ENCODE peak calls at places on chromosomes 6 and 20, in eight cellular contexts. Y is GM23248, W is fibroblast of lung, I is H1, R is PC-9, P is HCT116, Q is neural progenitor cell, A is astrocyte. M is an unnamed sample.

GRCh38 chr6:141303907-141304306 is 828.8 kb upstream of the GJE1 start:
- DNase-seq in P (no peak), I (no peak), W (no peak), A (no peak), Q (no peak), R (no peak), Y (no peak), M (no peak)

GRCh38 chr6:139979021-139979721 is 604.7 kb upstream of the CITED2 start:
- DNase-seq in Q (peak), Y (no peak), P (no peak), A (no peak), W (peak), R (no peak), I (no peak), M (no peak)

GRCh38 chr6:139436521-139437348 is 62.3 kb upstream of the CITED2 start:
- DNase-seq in R (peak), A (peak), P (no peak), W (peak), I (no peak), Q (no peak), Y (no peak), M (peak)

GRCh38 chr6:163956571-163957407 is 542.3 kb downstream of the QKI start:
- DNase-seq in Y (peak), P (peak), I (peak), W (peak), A (peak), R (peak), Q (peak), M (peak)

GRCh38 chr6:96716221-96716620 is 121.1 kb downstream of the GPR63 start:
- DNase-seq in R (no peak), P (no peak), W (no peak), I (no peak), A (no peak), Q (peak), Y (no peak), M (no peak)

GRCh38 chr6:82954937-82955577 is 110.6 kb downstream of the UBE3D start:
- DNase-seq in A (peak), I (no peak), Y (peak), W (peak), P (no peak), Q (no peak), R (no peak), M (peak)

GRCh38 chr6:7463785-7464184 is 74.2 kb downstream of the RIOK1 start:
- DNase-seq in A (no peak), R (no peak), P (no peak), I (no peak), W (no peak), Q (peak), Y (peak), M (no peak)

GRCh38 chr6:3409699-3410384 is 47.0 kb downstream of the SLC22A23 start:
- DNase-seq in Q (no peak), P (no peak), R (no peak), W (no peak), I (no peak), Y (no peak), A (no peak), M (no peak)

GRCh38 chr6:49951926-49952325 is 12.0 kb downstream of the DEFB114 start:
- DNase-seq in P (no peak), R (no peak), Y (no peak), I (no peak), W (no peak), A (no peak), Q (no peak), M (no peak)

GRCh38 chr6:134323698-134324097 is 5.8 kb upstream of the SGK1 start:
- DNase-seq in W (no peak), R (no peak), Q (no peak), I (no peak), P (no peak), A (no peak), Y (no peak), M (no peak)

GRCh38 chr6:35893246-35893645 is 27.7 kb downstream of the SRPK1 start:
- DNase-seq in R (no peak), A (peak), Y (no peak), W (peak), P (no peak), Q (no peak), I (no peak), M (no peak)

GRCh38 chr6:167678102-167679101 is 148.3 kb upstream of the AFDN start:
- DNase-seq in W (peak), Y (no peak), I (no peak), Q (peak), R (no peak), P (no peak), A (no peak), M (no peak)

GRCh38 chr6:107731422-107732319 is 92.4 kb downstream of the SCML4 start:
- DNase-seq in Q (no peak), I (no peak), W (no peak), A (no peak), R (no peak), Y (no peak), P (no peak), M (no peak)

GRCh38 chr20:52190437-52191131 is 995 bp downstream of the ZFP64 start:
- DNase-seq in R (peak), Y (peak), A (no peak), I (no peak), P (peak), Q (peak), W (peak), M (peak)

GRCh38 chr20:43821795-43822194 is 92.9 kb upstream of the TOX2 start:
- DNase-seq in I (no peak), R (no peak), Y (no peak), P (no peak), Q (no peak), A (no peak), W (no peak), M (no peak)

GRCh38 chr20:25622450-25623224 is 1.2 kb downstream of the NANP start:
- DNase-seq in A (peak), I (no peak), W (peak), Y (peak), R (no peak), Q (no peak), P (no peak), M (no peak)

GRCh38 chr6:148438593-148438992 is 96.0 kb downstream of the SASH1 start:
- DNase-seq in R (no peak), A (no peak), I (no peak), Y (no peak), Q (no peak), W (no peak), P (no peak), M (no peak)

GRCh38 chr6:28776269-28777146 is 147.3 kb downstream of the TRIM27 start:
- DNase-seq in Q (peak), P (no peak), W (no peak), Y (no peak), I (no peak), R (no peak), A (no peak), M (peak)

GRCh38 chr20:40604416-40604815 is 84.6 kb downstream of the MAFB start:
- DNase-seq in R (no peak), A (no peak), W (no peak), P (no peak), Y (no peak), Q (no peak), I (no peak), M (no peak)

GRCh38 chr6:20223119-20223518 is 10.8 kb upstream of the MBOAT1 start:
- DNase-seq in Q (no peak), Y (no peak), R (no peak), P (no peak), A (no peak), I (no peak), W (no peak), M (no peak)

GRCh38 chr6:1384549-1385128 is 4.7 kb upstream of the FOXF2 start:
- DNase-seq in I (no peak), P (no peak), A (no peak), R (no peak), Q (peak), Y (no peak), W (no peak), M (no peak)

GRCh38 chr6:1385129-1386042 is 4.0 kb upstream of the FOXF2 start:
- DNase-seq in I (no peak), W (no peak), Q (peak), A (no peak), R (no peak), P (no peak), Y (no peak), M (no peak)

GRCh38 chr6:1382883-1383728 is 6.3 kb upstream of the FOXF2 start:
- DNase-seq in A (no peak), P (no peak), Q (peak), I (no peak), W (no peak), Y (peak), R (no peak), M (no peak)

GRCh38 chr6:1382331-1382882 is 7.0 kb upstream of the FOXF2 start:
- DNase-seq in I (no peak), W (no peak), Q (no peak), Y (no peak), P (no peak), R (no peak), A (no peak), M (no peak)

DNA sequence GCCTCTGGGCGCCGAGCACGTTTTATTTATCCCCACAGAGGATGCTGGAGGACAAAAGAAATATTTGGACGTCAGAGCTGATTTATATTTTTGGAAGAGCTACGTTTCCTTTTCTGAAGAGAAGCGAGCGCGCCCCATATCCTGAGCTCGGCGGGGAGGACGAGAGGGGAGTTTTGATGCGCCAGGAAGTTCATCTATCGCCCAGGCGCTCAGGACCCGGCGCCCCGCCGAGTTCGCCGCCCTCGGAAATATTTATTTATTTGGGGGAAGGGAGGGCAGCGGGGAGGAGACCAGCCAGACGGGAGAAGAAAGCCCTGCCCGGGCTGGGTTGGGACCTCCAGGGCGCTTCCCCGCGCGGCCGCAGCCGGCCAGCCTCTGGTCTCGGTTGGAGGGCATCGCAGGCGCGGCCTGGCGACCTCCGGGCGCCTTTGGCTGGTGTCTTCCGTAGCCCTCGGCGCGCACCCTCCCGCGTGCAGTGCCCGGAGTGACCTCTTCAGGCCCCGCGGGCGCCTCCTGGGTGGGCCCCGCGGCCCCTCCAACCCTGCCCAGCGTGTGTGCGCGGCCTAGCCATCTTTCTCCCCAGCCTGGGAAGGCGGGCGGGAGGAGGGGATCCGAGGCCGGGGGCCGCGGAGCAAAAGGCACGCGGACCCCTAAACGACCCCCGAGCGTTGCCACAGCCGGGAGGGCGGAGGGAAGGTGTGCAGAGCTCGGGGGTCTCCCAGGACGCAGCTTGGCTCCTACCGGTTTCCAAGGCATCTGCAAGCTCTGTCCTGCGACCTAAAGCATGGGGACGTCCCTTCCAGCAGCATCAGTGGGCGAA is 5.4 kb upstream of the FOXF2 start:
- DNase-seq in W (no peak), I (no peak), Y (no peak), A (no peak), P (no peak), Q (peak), R (no peak), M (no peak)
- TF ChIP-seq EZH2 in W (no peak), I (no peak), Y (no peak), A (peak), P (no peak), Q (peak), R (no peak), M (no peak)

DNA sequence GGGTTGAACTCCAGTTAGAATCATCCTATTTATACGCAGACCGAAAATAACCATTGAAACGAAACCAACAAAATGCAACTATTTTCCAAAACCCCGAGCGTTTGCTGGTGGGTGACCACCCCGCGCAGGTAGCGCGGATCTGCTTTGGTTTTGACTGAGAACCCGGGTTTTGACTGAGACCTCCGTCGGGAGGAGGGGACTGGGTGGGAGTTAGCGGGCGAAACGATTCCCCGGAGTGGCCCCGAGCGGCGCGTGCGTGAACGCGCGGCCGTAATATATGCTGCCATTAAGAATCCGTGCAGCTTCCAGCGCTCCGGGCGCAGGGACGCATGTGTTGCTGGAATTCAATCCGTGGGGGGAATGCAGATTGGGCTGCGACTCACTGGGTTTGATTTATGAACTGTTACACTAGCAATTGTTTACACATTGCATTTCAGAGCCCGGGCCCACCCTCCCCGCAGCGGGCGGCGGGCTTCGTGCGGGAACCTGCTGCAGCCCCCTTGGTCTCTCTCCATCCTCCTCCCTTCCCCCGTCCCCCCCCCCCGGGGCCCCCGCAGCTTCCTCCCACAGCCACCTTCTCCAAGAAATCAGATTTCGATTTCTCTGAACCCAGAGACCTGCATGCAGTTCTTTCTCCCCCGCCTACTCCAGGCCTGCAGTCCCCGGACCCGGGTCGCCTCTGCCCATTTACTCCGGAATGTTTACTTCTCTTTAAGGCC is 9.9 kb downstream of the NRN1 start:
- DNase-seq in W (no peak), R (no peak), Q (peak), A (no peak), Y (peak), P (no peak), I (no peak), M (no peak)
- TF ChIP-seq EZH2 in W (no peak), R (no peak), Q (no peak), A (no peak), Y (no peak), P (no peak), I (peak), M (no peak)

DNA sequence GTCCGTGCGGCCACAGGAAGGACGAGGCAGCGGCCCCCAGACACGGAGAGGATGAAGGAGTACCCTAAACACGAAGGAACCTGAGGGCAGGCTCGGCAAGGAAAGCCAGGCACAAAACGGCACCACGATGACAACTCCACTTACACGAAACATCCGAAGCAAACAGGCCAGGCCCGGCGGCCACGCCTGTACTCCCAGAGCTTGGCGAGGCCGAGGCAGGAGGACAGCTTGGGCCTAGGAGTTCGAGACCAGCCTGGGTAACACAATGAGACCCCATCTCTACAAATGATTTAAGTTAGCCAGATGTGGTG is 13.4 kb downstream of the KCNQ2 start:
- DNase-seq in I (no peak), Q (no peak), Y (no peak), R (no peak), A (no peak), W (no peak), P (no peak), M (no peak)
- TF ChIP-seq EZH2 in I (no peak), Q (no peak), Y (no peak), R (no peak), A (no peak), W (no peak), P (no peak), M (no peak)

DNA sequence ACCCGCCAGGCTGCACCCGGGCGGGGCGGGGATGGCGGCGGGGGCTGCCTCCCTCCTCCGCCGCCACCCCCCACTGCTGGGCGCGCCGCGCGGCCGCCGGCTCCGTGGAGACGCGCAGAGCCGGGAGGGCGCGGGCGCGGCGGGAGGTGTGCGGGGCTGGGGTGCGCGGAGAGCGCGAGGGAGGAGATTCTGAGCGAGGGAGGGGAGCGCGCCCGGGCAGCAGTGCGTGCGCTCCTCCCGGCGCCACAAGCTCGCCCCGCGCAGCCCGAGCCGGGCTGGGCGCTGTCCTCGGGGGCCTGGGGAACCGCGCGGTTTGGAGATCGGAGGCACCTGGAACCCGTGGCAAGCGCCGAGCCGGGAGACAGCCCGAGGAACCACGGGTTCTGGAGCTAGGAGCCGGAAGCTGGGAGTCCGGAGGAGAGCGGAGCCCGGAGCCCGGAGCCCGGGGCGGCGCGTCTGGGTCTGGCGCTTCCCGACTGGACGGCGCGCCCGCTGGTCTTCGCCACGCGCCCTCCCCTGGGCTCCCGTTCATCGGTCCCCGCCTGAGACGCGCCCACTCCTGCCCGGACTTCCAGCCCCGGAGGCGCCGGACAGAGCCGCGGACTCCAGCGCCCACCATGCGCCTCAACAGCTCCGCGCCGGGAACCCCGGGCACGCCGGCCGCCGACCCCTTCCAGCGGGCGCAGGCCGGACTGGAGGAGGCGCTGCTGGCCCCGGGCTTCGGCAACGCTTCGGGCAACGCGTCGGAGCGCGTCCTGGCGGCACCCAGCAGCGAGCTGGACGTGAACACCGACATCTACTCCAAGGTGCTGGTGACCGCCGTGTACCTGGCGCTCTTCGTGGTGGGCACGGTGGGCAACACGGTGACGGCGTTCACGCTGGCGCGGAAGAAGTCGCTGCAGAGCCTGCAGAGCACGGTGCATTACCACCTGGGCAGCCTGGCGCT is at the start of gene NTSR1:
- DNase-seq in R (no peak), A (no peak), Q (peak), Y (peak), I (no peak), W (peak), P (no peak), M (no peak)
- TF ChIP-seq EZH2 in R (no peak), A (peak), Q (peak), Y (peak), I (peak), W (no peak), P (no peak), M (no peak)

DNA sequence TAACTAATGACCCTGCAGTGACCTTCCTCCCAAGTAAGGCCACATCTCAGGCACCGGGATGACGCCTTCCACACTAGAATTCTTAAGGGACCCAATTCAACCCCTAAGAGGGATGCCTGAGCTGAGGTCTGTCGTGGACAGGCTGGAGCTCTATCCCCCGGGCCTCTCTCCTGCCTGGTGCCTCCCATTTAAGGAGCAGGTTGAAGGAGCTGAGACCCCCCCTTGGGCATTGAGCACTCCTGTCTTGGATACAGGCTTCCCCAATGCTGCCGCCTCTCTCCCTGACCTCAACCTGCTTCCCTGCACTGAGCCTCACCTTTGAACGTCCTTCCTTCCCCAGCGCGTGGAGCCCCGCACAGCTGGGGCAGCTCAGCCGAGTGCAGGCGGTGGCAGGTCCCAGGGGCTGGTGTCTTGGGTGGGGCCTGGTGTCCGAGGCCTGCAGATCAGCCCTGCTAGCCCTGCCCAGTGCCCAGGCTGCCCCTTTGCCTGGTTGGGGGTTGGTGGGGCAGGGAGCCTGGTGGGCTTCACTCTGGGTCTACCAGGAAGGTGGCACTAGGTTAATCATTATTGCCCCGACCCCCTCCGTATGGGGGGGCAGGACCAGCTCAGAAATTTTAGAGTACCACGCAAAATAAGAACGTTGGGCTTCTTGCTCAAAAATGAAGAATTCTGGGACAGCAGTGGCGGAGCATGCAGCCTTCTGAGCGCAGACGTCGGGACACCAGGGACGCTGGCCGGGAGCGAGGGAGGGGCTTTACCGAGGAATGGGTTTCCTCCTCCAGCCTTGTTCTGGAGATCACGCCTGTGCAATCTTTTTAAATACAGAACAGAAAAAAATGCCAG is 20.0 kb upstream of the BHLHE23 start:
- DNase-seq in P (no peak), R (no peak), Y (no peak), A (no peak), Q (no peak), I (no peak), W (no peak), M (no peak)
- TF ChIP-seq EZH2 in P (no peak), R (no peak), Y (no peak), A (no peak), Q (no peak), I (no peak), W (no peak), M (no peak)

DNA sequence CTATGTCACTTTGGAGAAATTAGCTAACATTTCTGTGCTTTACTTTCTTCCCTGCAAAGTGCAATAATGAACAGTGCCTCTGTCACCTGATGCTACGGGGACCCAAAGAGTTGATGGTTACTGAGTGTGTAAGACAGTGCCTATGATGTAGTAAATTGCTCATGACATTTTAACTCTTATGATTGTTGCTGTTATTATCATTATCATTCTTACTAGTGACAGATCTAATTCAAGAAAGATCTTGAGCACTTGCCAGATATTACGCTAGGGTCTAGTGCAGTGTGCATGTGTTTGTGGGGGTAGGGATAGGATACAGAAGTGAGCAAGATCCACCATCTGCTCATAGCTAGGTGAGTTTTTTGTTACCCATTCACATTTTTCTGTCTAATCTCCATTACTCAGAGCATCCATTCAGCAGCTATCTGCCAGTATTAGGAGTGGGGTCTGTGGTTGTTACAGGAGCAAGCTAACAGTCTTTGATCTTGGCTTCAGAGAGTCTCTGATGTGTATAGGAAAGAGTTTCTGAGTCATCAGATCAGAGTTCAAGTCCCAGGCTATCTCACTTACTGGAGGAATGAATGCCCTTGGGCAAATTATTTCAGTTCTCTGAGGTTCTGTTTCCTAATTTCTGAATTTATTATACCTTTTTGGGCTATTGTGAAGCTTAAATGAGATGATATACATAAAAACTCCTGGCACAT is 33.1 kb upstream of the DAAM2 start:
- DNase-seq in A (no peak), I (no peak), R (no peak), W (no peak), Q (no peak), Y (no peak), P (no peak), M (no peak)
- TF ChIP-seq EZH2 in A (no peak), I (no peak), R (no peak), W (no peak), Q (no peak), Y (no peak), P (no peak), M (no peak)